ENCODE peak calls at places on chromosomes 11 and 22, in five cellular contexts. A, R, O, S and K are unnamed samples.

GRCh38 chr22:37454857-37455686 is 27.8 kb upstream of the ELFN2 start:
- DNase-seq in A (no peak), O (no peak), R (no peak), S (no peak), K (no peak)

GRCh38 chr11:93537767-93538261 is 5.4 kb downstream of the SMCO4 start:
- DNase-seq in R (no peak), S (no peak), A (no peak), O (no peak), K (peak; percentile 32)

GRCh38 chr11:123678246-123678645 is 23.8 kb upstream of the SCN3B start:
- DNase-seq in S (no peak), R (no peak), O (no peak), A (no peak), K (no peak)

GRCh38 chr11:43992834-43993637 is 50.6 kb downstream of the C11orf96 start:
- DNase-seq in R (no peak), A (no peak), S (no peak), O (no peak), K (no peak)

GRCh38 chr11:73578786-73579185 is 19.1 kb downstream of the FAM168A start:
- DNase-seq in S (no peak), R (no peak), A (no peak), O (no peak), K (no peak)

GRCh38 chr11:109422755-109423113 is 744 bp downstream of the C11orf87 start:
- DNase-seq in A (no peak), S (peak; percentile 47), O (no peak), R (no peak), K (peak; percentile 20)

GRCh38 chr11:96426356-96427103 is 36.7 kb downstream of the JRKL start:
- DNase-seq in S (no peak), R (no peak), O (no peak), A (no peak), K (peak; percentile 57)

GRCh38 chr11:126172596-126173038 is 38.8 kb downstream of the RPUSD4 start:
- DNase-seq in A (no peak), S (no peak), R (no peak), O (no peak), K (peak; percentile 29)